ENCODE peak calls at places on chromosomes 2 and 18, in four cellular contexts. U is heart left ventricle, V is right lobe of liver, W is left ventricle myocardium inferior. L is an unnamed sample.

GRCh38 chr2:71934595-71935263 is 212.9 kb downstream of the CYP26B1 start:
- DNase-seq in V (peak; percentile 70), U (no peak), W (peak; percentile 62), L (no peak)

GRCh38 chr2:60565472-60565871 is 12.0 kb upstream of the BCL11A start:
- DNase-seq in V (no peak), W (no peak), U (no peak), L (no peak)

GRCh38 chr2:222052934-222053367 is 245.8 kb downstream of the PAX3 start:
- DNase-seq in U (no peak), V (no peak), W (no peak), L (no peak)

GRCh38 chr2:165662720-165663119 is 131.3 kb downstream of the GALNT3 start:
- DNase-seq in W (no peak), U (no peak), V (no peak), L (no peak)

GRCh38 chr18:34976899-34977786 is 64.1 kb upstream of the MAPRE2 start:
- DNase-seq in V (peak; percentile 90), U (peak; percentile 85), W (peak; percentile 81), L (peak; percentile 91)

GRCh38 chr2:66547113-66547512 is 112.2 kb downstream of the MEIS1 start:
- DNase-seq in W (no peak), V (no peak), U (no peak), L (no peak)

GRCh38 chr2:10004401-10004800 is 38.9 kb upstream of the KLF11 start:
- DNase-seq in V (no peak), W (no peak), U (no peak), L (no peak)

GRCh38 chr2:145380436-145381017 is 860.6 kb upstream of the ZEB2 start:
- DNase-seq in W (no peak), U (no peak), V (no peak), L (no peak)

GRCh38 chr2:147424766-147425165 is 420.1 kb upstream of the ACVR2A start:
- DNase-seq in U (no peak), V (no peak), W (no peak), L (no peak)

GRCh38 chr2:231299267-231299666 is 96.2 kb upstream of the B3GNT7 start:
- DNase-seq in W (no peak), V (no peak), U (no peak), L (no peak)

GRCh38 chr18:35369126-35369525 is 8.0 kb downstream of the ZNF396 start:
- DNase-seq in V (no peak), W (no peak), U (no peak), L (no peak)

GRCh38 chr2:160256511-160256910 is 56.4 kb upstream of the ITGB6 start:
- DNase-seq in U (no peak), V (no peak), W (no peak), L (no peak)

GRCh38 chr18:76903386-76903785 is 81.0 kb downstream of the ZNF236 start:
- DNase-seq in W (no peak), U (no peak), V (no peak), L (no peak)

GRCh38 chr2:235021752-235022151 is 69.9 kb downstream of the SH3BP4 start:
- DNase-seq in U (no peak), V (no peak), W (no peak), L (no peak)

GRCh38 chr2:224884188-224884587 is 158.1 kb downstream of the DOCK10 start:
- DNase-seq in V (peak; percentile 71), U (no peak), W (no peak), L (no peak)

GRCh38 chr2:60961457-60961856 is 56.1 kb upstream of the PEX13 start:
- DNase-seq in V (no peak), W (no peak), U (no peak), L (no peak)

GRCh38 chr18:75433098-75433497 is 5.6 kb upstream of the SMIM21 start:
- DNase-seq in V (no peak), U (no peak), W (no peak), L (no peak)

GRCh38 chr2:105812180-105813044 is 67.7 kb downstream of the NCK2 start:
- DNase-seq in U (no peak), W (peak; percentile 41), V (no peak), L (no peak)

GRCh38 chr2:47003641-47004427 is 88.2 kb upstream of the MCFD2 start:
- DNase-seq in U (no peak), V (no peak), W (no peak), L (no peak)

GRCh38 chr2:239305222-239305575 is 95.6 kb downstream of the HDAC4 start:
- DNase-seq in W (no peak), V (peak; percentile 40), U (peak; percentile 15), L (no peak)

GRCh38 chr18:54161267-54161666 is 63.2 kb downstream of the MBD2 start:
- DNase-seq in V (no peak), W (no peak), U (no peak), L (no peak)

GRCh38 chr2:88002359-88002707 is 14.0 kb downstream of the RNU2-63P start:
- DNase-seq in U (no peak), V (no peak), W (no peak), L (no peak)

GRCh38 chr2:119116411-119117295 is 41.9 kb downstream of the C1QL2 start:
- DNase-seq in V (no peak), W (no peak), U (no peak), L (no peak)

GRCh38 chr2:120343433-120344105 is 2.4 kb upstream of the INHBB start:
- DNase-seq in W (peak; percentile 81), V (peak; percentile 91), U (peak; percentile 84), L (peak; percentile 86)

GRCh38 chr2:67840460-67841068 is 222.2 kb downstream of the C1D start:
- DNase-seq in U (peak; percentile 63), W (peak; percentile 50), V (peak; percentile 62), L (peak; percentile 62)

GRCh38 chr18:56593906-56594305 is 44.5 kb downstream of the TXNL1 start:
- DNase-seq in W (no peak), V (no peak), U (no peak), L (no peak)

GRCh38 chr2:96618599-96619283 is 19.4 kb downstream of the KANSL3 start:
- DNase-seq in V (no peak), W (no peak), U (no peak), L (no peak)

GRCh38 chr18:25228410-25228809 is 123.6 kb downstream of the ZNF521 start:
- DNase-seq in V (no peak), W (no peak), U (no peak), L (no peak)

GRCh38 chr18:25222648-25223047 is 129.3 kb downstream of the ZNF521 start:
- DNase-seq in U (no peak), W (no peak), V (no peak), L (no peak)

GRCh38 chr18:25223899-25224607 is 127.9 kb downstream of the ZNF521 start:
- DNase-seq in V (no peak), W (no peak), U (no peak), L (no peak)

GRCh38 chr18:25223211-25223610 is 128.8 kb downstream of the ZNF521 start:
- DNase-seq in V (no peak), W (no peak), U (no peak), L (no peak)

DNA sequence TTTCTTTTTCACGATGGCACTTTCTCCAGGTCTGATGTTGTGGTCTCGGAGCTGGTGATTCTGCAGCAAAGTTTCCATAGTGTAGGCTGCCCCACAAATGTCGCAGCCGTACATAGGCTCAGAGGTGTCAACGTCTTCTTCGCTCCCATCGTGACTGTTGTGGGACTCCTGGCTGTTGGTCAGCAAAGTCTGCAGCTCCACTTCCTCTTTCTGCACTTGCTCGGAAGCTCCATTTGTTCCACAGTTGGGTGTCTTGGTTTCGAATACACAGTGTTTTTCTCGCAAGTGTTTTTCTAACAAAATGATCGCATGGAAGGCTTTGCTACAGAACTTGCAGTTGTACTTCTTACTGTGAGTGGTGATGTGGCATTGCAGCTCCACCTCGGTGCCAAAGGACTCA is 126.8 kb downstream of the ZNF521 start:
- DNase-seq in U (no peak), W (no peak), V (no peak), L (no peak)
- H3K4me1 ChIP-seq in U (peaks cover 22% of the 10 kb centered on the region), W (peaks cover 33% of the 10 kb centered on the region), V (no peaks in the 10 kb centered on the region), L (no peaks in the 10 kb centered on the region)

DNA sequence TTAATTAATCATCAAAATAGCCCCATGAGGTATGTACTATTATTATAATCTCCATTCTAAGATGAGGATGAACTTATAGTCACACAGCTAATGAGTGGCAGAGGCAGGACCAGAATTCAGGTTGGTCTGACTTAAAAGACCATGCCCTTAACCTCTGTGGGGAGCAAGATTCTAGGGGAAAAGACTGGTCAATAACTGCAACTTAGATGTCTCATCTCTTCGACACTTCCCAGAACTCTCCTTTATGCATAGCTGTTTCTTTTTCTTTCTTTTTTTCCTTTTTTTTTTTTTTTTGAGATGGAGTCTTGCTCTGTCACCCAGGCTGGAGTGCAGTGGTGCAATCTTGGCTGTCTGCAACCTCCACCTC is 66.3 kb upstream of the RTN4 start:
- DNase-seq in W (no peak), U (no peak), V (no peak), L (no peak)
- H3K4me1 ChIP-seq in W (peaks cover 51% of the 10 kb centered on the region), U (peaks cover 53% of the 10 kb centered on the region), V (no peaks in the 10 kb centered on the region), L (peaks cover 68% of the 10 kb centered on the region)

GRCh38 chr2:178485356-178485755 is 5.1 kb downstream of the PLEKHA3 start:
- DNase-seq in W (no peak), V (no peak), U (no peak), L (no peak)
- H3K4me1 ChIP-seq in W (peaks cover 50% of the 10 kb centered on the region), V (no peaks in the 10 kb centered on the region), U (peaks cover 49% of the 10 kb centered on the region), L (peaks cover 44% of the 10 kb centered on the region)

GRCh38 chr2:217890445-217890844 is 112.3 kb downstream of the TNS1 start:
- DNase-seq in W (peak; percentile 53), V (no peak), U (no peak), L (no peak)
- H3K4me1 ChIP-seq in W (peaks cover 94% of the 10 kb centered on the region), V (no peaks in the 10 kb centered on the region), U (peaks cover 90% of the 10 kb centered on the region), L (peaks cover 30% of the 10 kb centered on the region)

DNA sequence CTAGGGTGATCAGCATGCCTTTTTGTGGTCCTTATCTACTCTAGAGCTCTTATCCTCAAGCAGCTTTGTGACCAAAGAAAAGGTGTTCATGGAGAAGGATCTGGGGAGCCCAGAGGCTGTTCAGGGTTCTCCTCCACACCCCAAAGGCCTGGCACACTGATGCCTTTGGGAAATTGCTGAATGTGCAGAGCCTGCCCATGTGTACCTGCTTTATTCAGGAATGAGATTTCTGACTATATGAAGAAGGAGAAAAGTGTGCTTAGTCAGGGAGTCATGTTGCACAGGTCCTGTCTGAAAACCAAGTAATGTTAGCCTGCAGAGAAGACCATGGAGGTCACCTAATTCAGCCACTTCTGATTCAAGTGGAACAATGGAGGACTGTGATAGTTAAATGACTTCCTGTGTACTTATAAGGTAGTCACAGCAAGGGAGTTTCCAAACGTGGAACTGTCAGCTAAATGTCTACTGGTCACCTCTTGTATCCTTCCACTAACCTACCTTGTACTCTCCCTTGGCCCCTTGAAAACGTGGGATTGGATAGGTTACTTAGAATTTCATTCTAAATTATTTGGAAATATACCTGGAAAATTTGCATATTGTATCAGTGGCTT is 81.3 kb downstream of the LIMS1 start:
- DNase-seq in W (no peak), U (no peak), V (no peak), L (no peak)
- H3K4me1 ChIP-seq in W (peaks cover 81% of the 10 kb centered on the region), U (peaks cover 44% of the 10 kb centered on the region), V (no peaks in the 10 kb centered on the region), L (peaks cover 65% of the 10 kb centered on the region)

DNA sequence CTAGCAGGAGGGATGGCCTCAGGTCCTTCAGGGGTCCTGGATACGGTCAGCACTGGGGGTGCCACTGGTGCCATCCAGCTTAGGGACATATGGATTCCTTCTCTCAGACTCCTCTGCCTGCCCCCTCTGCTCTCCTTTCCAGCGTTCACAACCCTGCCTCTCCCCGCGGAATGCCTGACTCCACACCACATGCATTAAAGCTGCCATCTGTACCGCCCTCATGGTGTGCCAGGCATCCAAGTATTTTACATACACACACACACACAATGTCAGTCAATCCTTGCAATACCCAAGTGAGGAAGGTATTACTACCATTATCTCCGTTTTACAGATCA is 165.6 kb upstream of the HAAO start:
- DNase-seq in U (no peak), W (no peak), V (no peak), L (no peak)
- H3K4me1 ChIP-seq in U (peaks cover 69% of the 10 kb centered on the region), W (peaks cover 82% of the 10 kb centered on the region), V (peaks cover 3% of the 10 kb centered on the region), L (peaks cover 46% of the 10 kb centered on the region)

GRCh38 chr2:167758292-167758691 is 489.1 kb downstream of the STK39 start:
- DNase-seq in W (no peak), V (no peak), U (no peak), L (no peak)
- H3K4me1 ChIP-seq in W (no peaks in the 10 kb centered on the region), V (no peaks in the 10 kb centered on the region), U (no peaks in the 10 kb centered on the region), L (peaks cover 13% of the 10 kb centered on the region)

L was measured in stomach.